ENCODE peak calls at places on chromosome 22, in five cellular contexts. D, Y, R, B and S are unnamed samples.

GRCh38 chr22:43213066-43213465 is 26.1 kb upstream of the TTLL12 start:
- DNase-seq in D (no peak), Y (no peak), B (no peak), R (no peak), S (peak; percentile 19)

GRCh38 chr22:43754176-43754575 is 57.9 kb downstream of the EFCAB6 start:
- DNase-seq in Y (no peak), B (no peak), D (no peak), R (no peak), S (no peak)

GRCh38 chr22:48737461-48738203 is 1090.0 kb downstream of the BRD1 start:
- DNase-seq in Y (no peak), R (peak; percentile 30), D (no peak), B (no peak), S (no peak)

GRCh38 chr22:36334081-36334831 is 53.5 kb downstream of the MYH9 start:
- DNase-seq in D (no peak), B (no peak), Y (no peak), R (no peak), S (no peak)

GRCh38 chr22:35921777-35922176 is 106.8 kb downstream of the RBFOX2 start:
- DNase-seq in Y (peak; percentile 93), R (no peak), B (no peak), D (peak; percentile 75), S (peak; percentile 93)

GRCh38 chr22:50015451-50016307 is 3.1 kb upstream of the IL17REL start:
- DNase-seq in D (no peak), B (no peak), Y (no peak), R (peak; percentile 54), S (no peak)

GRCh38 chr22:41308544-41308947 is 7.2 kb downstream of the ZC3H7B start:
- DNase-seq in D (no peak), B (no peak), Y (no peak), R (no peak), S (no peak)

GRCh38 chr22:20167643-20168322 is 16.9 kb upstream of the CCDC188 start:
- DNase-seq in R (no peak), B (no peak), Y (no peak), D (no peak), S (no peak)

GRCh38 chr22:35349368-35349703 is 31.6 kb upstream of the HMOX1 start:
- DNase-seq in D (no peak), R (no peak), Y (no peak), B (no peak), S (no peak)

GRCh38 chr22:42309865-42310264 is 39.4 kb upstream of the TCF20 start:
- DNase-seq in Y (no peak), B (no peak), D (no peak), R (no peak), S (no peak)

GRCh38 chr22:23166841-23167610 is 13.3 kb upstream of the BCR start:
- DNase-seq in B (no peak), D (no peak), R (no peak), Y (no peak), S (no peak)

GRCh38 chr22:44289429-44290171 is 23.2 kb downstream of the SHISAL1 start:
- DNase-seq in R (no peak), Y (no peak), D (no peak), B (no peak), S (no peak)

GRCh38 chr22:44147036-44147645 is 33.6 kb upstream of the PARVG start:
- DNase-seq in Y (no peak), D (no peak), B (no peak), R (no peak), S (no peak)

GRCh38 chr22:35842954-35843353 is 125.3 kb downstream of the APOL5 start:
- DNase-seq in B (no peak), R (no peak), Y (peak; percentile 54), D (peak; percentile 64), S (peak; percentile 39)

GRCh38 chr22:35357883-35358621 is 22.8 kb upstream of the HMOX1 start:
- DNase-seq in B (no peak), R (no peak), Y (no peak), D (no peak), S (no peak)

GRCh38 chr22:20155330-20156041 is 4.6 kb upstream of the CCDC188 start:
- DNase-seq in B (no peak), Y (no peak), D (peak; percentile 28), R (no peak), S (no peak)

GRCh38 chr22:31947296-31947695 is 3.0 kb downstream of the YWHAH start:
- DNase-seq in Y (no peak), R (no peak), B (peak; percentile 25), D (peak; percentile 50), S (peak; percentile 41)

GRCh38 chr22:23828800-23829680 is 9.8 kb downstream of the DERL3 start:
- DNase-seq in D (no peak), B (no peak), Y (no peak), R (no peak), S (no peak)

GRCh38 chr22:20408891-20409290 is 14.9 kb downstream of the ZNF74 start:
- DNase-seq in D (no peak), B (no peak), R (no peak), Y (no peak), S (no peak)

GRCh38 chr22:45285431-45286058 is 796 bp downstream of the UPK3A start:
- DNase-seq in R (no peak), D (no peak), Y (no peak), B (no peak), S (no peak)

GRCh38 chr22:44891791-44892190 is 118.0 kb downstream of the PHF21B start:
- DNase-seq in R (peak; percentile 30), D (no peak), B (no peak), Y (no peak), S (no peak)

GRCh38 chr22:47290706-47291430 is 528.4 kb downstream of the TBC1D22A start:
- DNase-seq in B (no peak), R (peak; percentile 21), Y (no peak), D (no peak), S (no peak)

GRCh38 chr22:46846832-46847355 is 84.4 kb downstream of the TBC1D22A start:
- DNase-seq in B (no peak), R (no peak), D (no peak), Y (no peak), S (no peak)

GRCh38 chr22:31891366-31892079 is 52.8 kb upstream of the YWHAH start:
- DNase-seq in B (no peak), R (no peak), Y (no peak), D (peak; percentile 32), S (peak; percentile 41)

GRCh38 chr22:37741312-37741795 is 44.5 kb downstream of the TRIOBP start:
- DNase-seq in D (no peak), B (no peak), R (peak; percentile 85), Y (peak; percentile 99), S (peak; percentile 99)

GRCh38 chr22:33952776-33953175 is 32.5 kb upstream of the LARGE1 start:
- DNase-seq in B (no peak), R (no peak), D (no peak), Y (no peak), S (no peak)

GRCh38 chr22:44567846-44568493 is 69.9 kb upstream of the RTL6 start:
- DNase-seq in B (no peak), D (peak; percentile 37), R (peak; percentile 69), Y (peak; percentile 59), S (peak; percentile 51)

GRCh38 chr22:45548991-45549736 is 46.5 kb downstream of the FBLN1 start:
- DNase-seq in D (no peak), B (no peak), R (no peak), Y (peak; percentile 98), S (peak; percentile 89)

GRCh38 chr22:31106001-31106571 is 1.3 kb downstream of the SELENOM start:
- DNase-seq in D (no peak), B (no peak), Y (no peak), R (no peak), S (no peak)

GRCh38 chr22:46054091-46054877 is 77.3 kb upstream of the WNT7B start:
- DNase-seq in B (peak; percentile 68), R (no peak), Y (peak; percentile 85), D (peak; percentile 82), S (no peak)

GRCh38 chr22:47063606-47064005 is 301.2 kb downstream of the TBC1D22A start:
- DNase-seq in B (no peak), R (no peak), D (no peak), Y (no peak), S (no peak)

GRCh38 chr22:17920992-17921650 is 103.2 kb downstream of the MICAL3 start:
- DNase-seq in R (no peak), Y (no peak), B (no peak), D (no peak), S (no peak)

GRCh38 chr22:17921871-17922821 is 102.2 kb downstream of the MICAL3 start:
- DNase-seq in B (no peak), Y (no peak), R (no peak), D (no peak), S (no peak)

GRCh38 chr22:17919276-17920144 is 104.9 kb downstream of the MICAL3 start:
- DNase-seq in R (no peak), Y (no peak), B (no peak), D (no peak), S (peak; percentile 24)

GRCh38 chr22:17918840-17919239 is 105.5 kb downstream of the MICAL3 start:
- DNase-seq in B (no peak), Y (no peak), D (no peak), R (no peak), S (no peak)

GRCh38 chr22:17920145-17920605 is 104.2 kb downstream of the MICAL3 start:
- DNase-seq in Y (peak; percentile 52), R (no peak), D (no peak), B (no peak), S (peak; percentile 66)
- TF ChIP-seq CTCF in Y (no peak), R (peak; percentile 6), D (no peak), B (peak; percentile 18), S (peak; percentile 7)

DNA sequence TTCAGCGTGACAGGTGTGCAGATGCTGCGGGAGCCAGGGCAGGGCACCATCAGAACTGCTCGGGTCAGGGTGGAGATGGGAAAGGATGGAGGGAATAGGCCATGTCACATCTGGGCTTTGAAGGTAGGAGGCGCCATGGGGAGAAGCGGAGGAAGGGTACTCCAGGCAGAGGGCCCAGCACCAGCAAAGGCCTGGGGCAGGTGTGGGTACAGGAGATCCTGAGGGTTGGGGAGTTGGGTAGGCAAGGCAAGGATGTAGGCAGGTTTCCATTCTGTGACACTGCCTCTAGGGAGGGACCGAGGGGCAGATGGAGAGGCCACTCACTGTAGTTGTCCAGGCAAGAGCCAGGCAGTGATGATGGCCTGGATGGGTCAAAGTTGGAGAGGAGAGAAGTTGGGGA is 8.5 kb downstream of the EMID1 start:
- DNase-seq in B (no peak), Y (no peak), D (no peak), R (no peak), S (no peak)
- H3K27me3 ChIP-seq in B (no peaks in the 10 kb centered on the region), Y (peaks cover 8% of the 10 kb centered on the region), D (no peaks in the 10 kb centered on the region), R (no peaks in the 10 kb centered on the region), S (no peaks in the 10 kb centered on the region)

DNA sequence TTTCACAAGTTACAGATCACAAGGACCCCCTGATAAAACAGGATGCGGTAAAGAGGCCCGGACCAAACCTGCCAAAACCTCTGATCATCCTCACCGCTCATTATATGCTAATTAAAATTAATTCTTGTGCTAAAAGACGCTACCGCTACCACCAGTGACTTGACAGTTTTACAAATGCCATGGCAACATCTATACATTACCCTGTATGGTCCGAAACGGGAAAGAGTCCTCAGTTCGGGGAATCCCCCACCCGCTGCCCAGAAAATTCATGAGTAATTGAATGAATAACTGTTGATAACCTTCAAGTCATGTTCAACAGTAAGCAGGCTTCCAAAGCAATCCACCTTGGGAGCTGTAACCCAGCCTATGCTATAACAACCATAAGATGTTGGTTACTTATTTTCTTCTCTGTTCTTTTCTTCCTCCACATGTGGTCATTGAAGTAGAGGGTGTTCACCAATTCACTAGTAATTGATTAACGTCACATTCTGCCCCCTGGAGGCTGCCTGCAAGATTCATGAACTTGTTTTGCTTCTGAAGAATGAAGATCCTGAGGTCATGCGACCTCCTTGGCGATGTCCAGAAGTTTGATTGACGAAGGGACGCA is 20.6 kb downstream of the APOBEC3H start:
- DNase-seq in Y (peak; percentile 70), R (no peak), D (peak; percentile 79), B (peak; percentile 67), S (peak; percentile 66)
- TF ChIP-seq CTCF in Y (peak; percentile 48), R (peak; percentile 55), D (peak; percentile 78), B (peak; percentile 74), S (peak; percentile 53)

GRCh38 chr22:25884121-25884520 is 142.1 kb downstream of the MYO18B start:
- DNase-seq in D (no peak), R (no peak), B (no peak), Y (no peak), S (no peak)
- H3K27me3 ChIP-seq in D (peaks cover 35% of the 10 kb centered on the region), R (peaks cover 10% of the 10 kb centered on the region), B (peaks cover 1% of the 10 kb centered on the region), Y (no peaks in the 10 kb centered on the region), S (no peaks in the 10 kb centered on the region)